ENCODE peak calls at places on chromosomes 6 and 20, in five cellular contexts. U is neural progenitor cell, O is astrocyte of the cerebellum, C is epithelial cell of esophagus, N is ascending aorta. X is an unnamed sample.

GRCh38 chr20:5865604-5866003 is 84.7 kb downstream of the TRMT6 start:
- DNase-seq in U (no peak), O (no peak), C (peak; percentile 87), N (no peak), X (no peak)

GRCh38 chr6:13105139-13105538 is 223.2 kb downstream of the TBC1D7 start:
- DNase-seq in U (no peak), O (no peak), C (no peak), N (no peak), X (no peak)

GRCh38 chr6:100084301-100085161 is 90.5 kb upstream of the MCHR2 start:
- DNase-seq in U (no peak), O (peak; percentile 20), C (no peak), N (no peak), X (no peak)

GRCh38 chr6:144006731-144007454 is 1.2 kb downstream of the PLAGL1 start:
- DNase-seq in U (peak; percentile 24), O (peak; percentile 12), C (peak; percentile 48), N (no peak), X (peak; percentile 38)

GRCh38 chr6:129659590-129660345 is 50.2 kb downstream of the ARHGAP18 start:
- DNase-seq in U (no peak), O (no peak), C (no peak), N (no peak), X (no peak)

GRCh38 chr20:31712564-31713311 is 9.9 kb downstream of the BCL2L1 start:
- DNase-seq in U (peak; percentile 94), O (peak; percentile 93), C (peak; percentile 79), N (peak; percentile 98), X (peak; percentile 73)

GRCh38 chr20:62875419-62876355 is 14.1 kb upstream of the TCFL5 start:
- DNase-seq in U (peak; percentile 90), O (peak; percentile 48), C (peak; percentile 75), N (peak; percentile 91), X (peak; percentile 66)

GRCh38 chr20:59850018-59850641 is 83.3 kb downstream of the SYCP2 start:
- DNase-seq in U (peak; percentile 46), O (peak; percentile 35), C (peak; percentile 67), N (no peak), X (no peak)

GRCh38 chr6:26032387-26033131 is 54.7 kb upstream of the HFE start:
- DNase-seq in U (peak; percentile 57), O (no peak), C (peak; percentile 48), N (no peak), X (peak; percentile 60)

GRCh38 chr20:35560105-35560511 is 18.2 kb downstream of the ERGIC3 start:
- DNase-seq in U (no peak), O (no peak), C (peak; percentile 6), N (no peak), X (peak; percentile 72)

GRCh38 chr6:80969439-80969838 is 783.0 kb downstream of the TENT5A start:
- DNase-seq in U (no peak), O (no peak), C (peak; percentile 12), N (no peak), X (no peak)

GRCh38 chr20:19129306-19129705 is 83.1 kb upstream of the SLC24A3 start:
- DNase-seq in U (no peak), O (no peak), C (no peak), N (no peak), X (no peak)

GRCh38 chr20:5608104-5608447 is 142.1 kb upstream of the SHLD1 start:
- DNase-seq in U (peak; percentile 20), O (no peak), C (no peak), N (no peak), X (peak; percentile 40)

GRCh38 chr6:167679137-167679736 is 147.5 kb upstream of the AFDN start:
- DNase-seq in U (peak; percentile 40), O (no peak), C (no peak), N (no peak), X (no peak)

GRCh38 chr6:46937623-46938022 is 15.9 kb upstream of the ADGRF5 start:
- DNase-seq in U (no peak), O (no peak), C (no peak), N (no peak), X (no peak)

GRCh38 chr6:84193140-84193708 is 34.2 kb downstream of the CEP162 start:
- DNase-seq in U (no peak), O (peak; percentile 43), C (peak; percentile 77), N (no peak), X (no peak)

GRCh38 chr20:4119854-4120209 is 104.5 kb upstream of the RNF24 start:
- DNase-seq in U (no peak), O (peak; percentile 24), C (no peak), N (no peak), X (no peak)
- TF ChIP-seq CTCF in U (no peak), O (no peak), C (no peak), N (no peak), X (no peak)

GRCh38 chr20:45441746-45442145 is 25.8 kb downstream of the PIGT start:
- DNase-seq in U (no peak), O (no peak), C (no peak), N (no peak), X (no peak)

GRCh38 chr20:45448250-45448649 is 21.3 kb upstream of the WFDC2 start:
- DNase-seq in U (no peak), O (no peak), C (peak; percentile 27), N (no peak), X (no peak)

GRCh38 chr20:45444050-45444449 is 25.5 kb upstream of the WFDC2 start:
- DNase-seq in U (no peak), O (no peak), C (no peak), N (no peak), X (no peak)

GRCh38 chr20:45449528-45449927 is 20.0 kb upstream of the WFDC2 start:
- DNase-seq in U (no peak), O (no peak), C (no peak), N (no peak), X (no peak)

GRCh38 chr20:45445805-45446562 is 23.6 kb upstream of the WFDC2 start:
- DNase-seq in U (peak; percentile 32), O (no peak), C (peak; percentile 26), N (no peak), X (peak; percentile 56)
- TF ChIP-seq CTCF in U (peak; percentile 56), O (peak; percentile 65), C (peak; percentile 58), N (peak; percentile 19), X (peak; percentile 57)

GRCh38 chr6:103734016-103734415 is 1125.7 kb downstream of the HACE1 start:
- DNase-seq in U (no peak), O (no peak), C (no peak), N (no peak), X (no peak)

GRCh38 chr6:103729658-103730057 is 1130.1 kb downstream of the HACE1 start:
- DNase-seq in U (no peak), O (no peak), C (no peak), N (no peak), X (no peak)
- TF ChIP-seq CTCF in U (peak; percentile 19), O (no peak), C (no peak), N (no peak), X (no peak)

GRCh38 chr6:108562503-108562993 is 1.8 kb downstream of the FOXO3 start:
- DNase-seq in U (peak; percentile 81), O (no peak), C (peak; percentile 90), N (peak; percentile 84), X (peak; percentile 84)
- TF ChIP-seq CTCF in U (no peak), O (no peak), C (no peak), N (no peak), X (no peak)

GRCh38 chr6:156662025-156662445 is 115.1 kb upstream of the ARID1B start:
- DNase-seq in U (peak; percentile 82), O (no peak), C (peak; percentile 51), N (no peak), X (peak; percentile 41)
- TF ChIP-seq CTCF in U (peak; percentile 96), O (peak; percentile 15), C (peak; percentile 57), N (no peak), X (peak; percentile 33)

GRCh38 chr20:37151529-37151928 is 27.6 kb upstream of the RPN2 start:
- DNase-seq in U (no peak), O (no peak), C (no peak), N (no peak), X (no peak)
- TF ChIP-seq CTCF in U (no peak), O (no peak), C (no peak), N (no peak), X (no peak)

GRCh38 chr6:4489538-4489937 is 286.7 kb upstream of the CDYL start:
- DNase-seq in U (no peak), O (no peak), C (peak; percentile 13), N (no peak), X (no peak)

GRCh38 chr6:4486543-4487319 is 289.5 kb upstream of the CDYL start:
- DNase-seq in U (no peak), O (no peak), C (no peak), N (no peak), X (no peak)

GRCh38 chr6:4487538-4487937 is 288.7 kb upstream of the CDYL start:
- DNase-seq in U (no peak), O (no peak), C (peak; percentile 86), N (no peak), X (no peak)

GRCh38 chr6:4485735-4486134 is 290.5 kb upstream of the CDYL start:
- DNase-seq in U (no peak), O (no peak), C (no peak), N (no peak), X (no peak)

GRCh38 chr6:4488389-4488788 is 287.8 kb upstream of the CDYL start:
- DNase-seq in U (no peak), O (no peak), C (no peak), N (no peak), X (no peak)
- TF ChIP-seq CTCF in U (no peak), O (no peak), C (no peak), N (no peak), X (no peak)

DNA sequence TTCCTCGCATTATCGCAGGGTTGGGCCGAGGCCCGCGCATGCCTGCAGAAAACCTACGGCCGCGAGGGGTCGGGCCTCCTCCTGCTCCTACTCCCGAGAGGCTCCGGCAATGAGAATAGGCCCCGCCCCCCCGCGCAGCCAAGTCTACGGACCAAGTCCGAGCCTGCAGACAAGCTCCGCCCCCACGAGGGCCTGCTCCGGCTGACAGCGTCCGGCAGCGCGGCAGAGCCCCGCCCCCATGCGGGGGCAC is 3.1 kb upstream of the GPSM3 start:
- DNase-seq in U (peak; percentile 100), O (peak; percentile 99), C (peak; percentile 100), N (peak; percentile 100), X (peak; percentile 100)
- TF ChIP-seq CTCF in U (peak; percentile 34), O (peak; percentile 45), C (peak; percentile 60), N (no peak), X (peak; percentile 55)

GRCh38 chr6:125512621-125513020 is 210.9 kb upstream of the HDDC2 start:
- DNase-seq in U (peak; percentile 47), O (no peak), C (peak; percentile 59), N (no peak), X (no peak)
- TF ChIP-seq CTCF in U (peak; percentile 57), O (peak; percentile 17), C (peak; percentile 76), N (no peak), X (no peak)

GRCh38 chr20:41848180-41848579 is 230.0 kb upstream of the CHD6 start:
- DNase-seq in U (no peak), O (no peak), C (no peak), N (no peak), X (no peak)
- TF ChIP-seq CTCF in U (peak; percentile 31), O (no peak), C (no peak), N (no peak), X (no peak)